ENCODE peak calls at places on chromosome 19, in seven cellular contexts. I is breast epithelium; A is tibial nerve; F is kidney epithelial cell; C is cardiac muscle cell; M is gastrocnemius medialis; T is CD8-positive, alpha-beta T cell. Q is an unnamed sample. For H3K36me3 and H3K27me3, the result is how much of the 10 kb centered on the place peaks cover.

GRCh38 chr19:16340092-16340491 is 15.5 kb downstream of the KLF2 start:
- DNase-seq in T (no peak), A (no peak), I (no peak), M (no peak), C (no peak), F (no peak), Q (no peak)

GRCh38 chr19:48841571-48841970 is 5.3 kb upstream of the HSD17B14 start:
- DNase-seq in T (no peak), I (no peak), M (no peak), A (no peak), F (no peak), C (no peak), Q (no peak)

GRCh38 chr19:11479470-11480080 is 1.3 kb downstream of the ELAVL3 start:
- DNase-seq in T (no peak), A (no peak), C (peak), M (no peak), F (no peak), I (no peak), Q (peak)

GRCh38 chr19:17406039-17406886 is 833 bp upstream of the BST2 start:
- DNase-seq in I (no peak), A (no peak), T (no peak), C (no peak), F (no peak), M (no peak), Q (peak)

GRCh38 chr19:10831980-10832658 is 3.9 kb downstream of the TMED1 start:
- DNase-seq in T (no peak), I (no peak), C (no peak), M (no peak), A (no peak), F (no peak), Q (peak)

GRCh38 chr19:35138305-35138799 is 272 bp upstream of the FXYD1 start:
- DNase-seq in M (peak), F (no peak), I (no peak), A (no peak), C (peak), T (no peak), Q (peak)

GRCh38 chr19:57816652-57817051 is 1.9 kb upstream of the ZNF552 start:
- DNase-seq in A (no peak), M (no peak), C (no peak), I (no peak), F (no peak), T (no peak), Q (no peak)

GRCh38 chr19:50711805-50712204 is 7.8 kb downstream of the SHANK1 start:
- DNase-seq in T (no peak), A (no peak), F (no peak), I (no peak), M (no peak), C (no peak), Q (peak)

GRCh38 chr19:50728084-50728737 is 5.0 kb downstream of the CLEC11A start:
- DNase-seq in C (peak), F (peak), T (peak), I (peak), A (peak), M (peak), Q (peak)

GRCh38 chr19:49145485-49146407 is 9.4 kb downstream of the HRC start:
- DNase-seq in M (peak), F (no peak), C (peak), I (peak), A (peak), T (peak), Q (peak)

GRCh38 chr19:18205180-18205915 is 1.5 kb upstream of the RAB3A start:
- DNase-seq in A (peak), T (no peak), M (peak), F (no peak), I (peak), C (peak), Q (peak)

GRCh38 chr19:54916822-54917221 is 10.9 kb downstream of the NCR1 start:
- DNase-seq in F (no peak), T (no peak), C (no peak), A (no peak), I (no peak), M (no peak), Q (no peak)

GRCh38 chr19:4744451-4745170 is 21.0 kb upstream of the DPP9 start:
- DNase-seq in F (no peak), C (no peak), A (peak), M (peak), T (no peak), I (peak), Q (no peak)

GRCh38 chr19:10701955-10702307 is 692 bp downstream of the QTRT1 start:
- DNase-seq in I (no peak), F (no peak), C (peak), T (no peak), A (no peak), M (no peak), Q (peak)

GRCh38 chr19:17739121-17739875 is 12.0 kb upstream of the FCHO1 start:
- DNase-seq in T (no peak), I (no peak), A (no peak), F (no peak), M (no peak), C (no peak), Q (peak)

DNA sequence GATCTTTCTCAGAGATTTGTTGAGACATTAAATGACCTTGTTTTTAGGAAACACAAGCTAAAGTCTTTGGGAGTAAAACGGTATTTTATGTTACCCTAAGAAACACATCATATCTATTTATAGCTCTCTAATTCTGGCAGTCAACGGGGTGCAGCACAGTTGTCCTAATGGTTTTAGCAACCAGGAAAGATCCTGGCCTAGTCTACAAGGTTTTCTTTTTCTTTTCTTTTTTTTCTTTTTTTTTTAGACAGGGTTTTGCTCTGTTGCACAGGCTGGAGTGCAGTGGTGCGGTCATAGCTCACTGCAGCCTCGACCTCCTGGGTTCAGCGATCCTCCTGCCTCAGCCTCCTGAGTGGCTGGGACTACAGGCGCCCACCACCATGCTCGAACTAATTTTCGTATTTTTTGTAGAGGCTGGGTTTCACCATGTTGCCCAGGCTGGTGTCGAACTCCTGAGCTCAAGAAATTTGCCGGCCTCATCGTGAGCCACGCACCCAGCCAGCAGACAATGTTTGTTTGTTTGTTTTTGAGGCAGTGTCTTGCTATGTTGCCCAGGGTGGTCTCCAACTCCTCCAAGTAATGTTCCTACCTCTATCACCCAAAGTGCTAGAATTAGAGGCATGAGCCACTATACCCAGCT is 759 bp upstream of the COX7A1 start:
- DNase-seq in C (no peak), M (no peak), T (no peak), A (no peak), I (no peak), F (no peak), Q (no peak)
- H3K4me3 ChIP-seq in C (no peak), M (peak), T (no peak), A (peak), I (peak), F (no peak), Q (peak)

GRCh38 chr19:27793128-27793643 is 1419.8 kb downstream of the UQCRFS1 start:
- DNase-seq in T (peak), A (peak), F (peak), I (peak), M (peak), C (peak), Q (peak)

GRCh38 chr19:27793644-27794443 is 1419.1 kb downstream of the UQCRFS1 start:
- DNase-seq in C (peak), A (peak), I (peak), T (peak), M (peak), F (peak), Q (peak)

GRCh38 chr19:27795369-27795768 is 1417.6 kb downstream of the UQCRFS1 start:
- DNase-seq in T (no peak), M (no peak), I (no peak), A (no peak), F (no peak), C (no peak), Q (no peak)

GRCh38 chr19:27796073-27796472 is 1416.9 kb downstream of the UQCRFS1 start:
- DNase-seq in T (no peak), C (no peak), M (no peak), A (no peak), I (no peak), F (no peak), Q (no peak)

GRCh38 chr19:27794444-27795042 is 1418.4 kb downstream of the UQCRFS1 start:
- DNase-seq in I (no peak), T (no peak), C (peak), F (peak), A (no peak), M (no peak), Q (peak)
- H3K36me3 ChIP-seq in I (under half), T (under half), C (under half), F (under half), A (under half), M (under half), Q (under half)

DNA sequence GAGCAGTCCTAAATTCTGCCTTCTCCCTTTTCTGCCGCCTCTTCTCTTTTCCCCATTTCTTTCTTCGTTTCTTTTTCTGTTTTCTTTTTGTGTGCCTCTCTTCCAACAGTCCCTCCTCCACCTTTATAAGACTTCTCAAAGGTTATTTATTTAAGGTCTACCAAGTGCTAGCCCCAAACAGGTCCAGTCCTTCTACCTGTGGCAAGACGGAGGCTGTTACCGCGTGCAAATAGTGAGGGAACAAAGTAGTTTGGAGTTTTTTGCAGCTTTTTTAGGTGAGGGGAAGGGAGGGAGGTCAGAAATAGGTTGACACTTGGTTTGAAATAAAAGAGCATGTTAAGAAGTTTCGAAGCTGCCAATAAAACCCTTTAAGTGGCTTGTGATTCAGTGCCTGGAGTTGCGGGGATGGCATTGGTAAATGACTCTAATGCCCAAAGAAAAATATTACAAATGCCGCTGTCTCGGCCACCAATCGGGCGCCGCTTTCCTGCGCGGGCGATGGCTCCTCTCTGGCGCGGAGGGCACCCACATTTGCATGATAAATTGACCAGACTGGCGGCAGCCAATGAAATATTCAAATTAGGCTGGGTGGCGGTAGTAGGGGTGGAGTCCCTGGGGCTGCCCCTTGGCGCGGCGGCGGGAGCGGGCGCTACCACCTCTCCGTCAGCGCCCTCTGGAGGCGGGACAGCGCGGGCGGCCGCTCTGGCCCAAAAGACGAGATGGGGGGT is 7.5 kb upstream of the TSHZ3 start:
- DNase-seq in F (no peak), M (no peak), T (no peak), A (no peak), I (no peak), C (peak), Q (peak)
- H3K27me3 ChIP-seq in F (half or more), M (under half), T (half or more), A (half or more), I (under half), C (half or more), Q (half or more)

DNA sequence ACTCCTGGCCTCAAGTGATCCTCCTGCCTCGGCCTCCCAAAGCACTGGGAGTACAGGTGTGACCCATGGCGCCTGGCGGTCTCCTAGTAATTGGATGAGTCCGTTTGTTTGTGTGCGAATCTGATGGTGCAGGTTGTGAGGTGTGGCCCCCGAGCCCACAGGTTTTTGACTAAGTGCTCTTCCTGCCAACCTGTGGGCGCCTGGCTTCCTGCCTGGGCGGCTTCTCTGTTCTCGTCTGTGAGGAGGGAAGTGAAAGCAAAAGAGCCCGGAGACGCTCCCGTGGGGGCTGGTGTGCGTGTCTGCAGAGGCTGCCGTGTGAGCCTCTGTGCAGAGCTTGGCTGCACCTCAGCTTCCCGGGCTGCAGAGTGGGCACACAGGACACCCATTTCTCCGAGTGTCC is 10.0 kb downstream of the ARHGAP45 start:
- DNase-seq in A (no peak), F (no peak), M (peak), C (no peak), I (peak), T (peak), Q (no peak)
- H3K4me3 ChIP-seq in A (no peak), F (no peak), M (no peak), C (no peak), I (peak), T (peak), Q (no peak)

GRCh38 chr19:19495614-19496603 is 19.4 kb downstream of the TSSK6 start:
- DNase-seq in M (no peak), T (no peak), A (no peak), F (no peak), C (no peak), I (no peak), Q (peak)
- H3K36me3 ChIP-seq in M (under half), T (half or more), A (half or more), F (under half), C (under half), I (under half), Q (under half)

GRCh38 chr19:43799502-43800142 is 2.6 kb downstream of the LYPD5 start:
- DNase-seq in C (no peak), I (no peak), M (no peak), T (no peak), F (no peak), A (no peak), Q (peak)
- H3K27me3 ChIP-seq in C (half or more), I (under half), M (under half), T (under half), F (under half), A (under half), Q (under half)

DNA sequence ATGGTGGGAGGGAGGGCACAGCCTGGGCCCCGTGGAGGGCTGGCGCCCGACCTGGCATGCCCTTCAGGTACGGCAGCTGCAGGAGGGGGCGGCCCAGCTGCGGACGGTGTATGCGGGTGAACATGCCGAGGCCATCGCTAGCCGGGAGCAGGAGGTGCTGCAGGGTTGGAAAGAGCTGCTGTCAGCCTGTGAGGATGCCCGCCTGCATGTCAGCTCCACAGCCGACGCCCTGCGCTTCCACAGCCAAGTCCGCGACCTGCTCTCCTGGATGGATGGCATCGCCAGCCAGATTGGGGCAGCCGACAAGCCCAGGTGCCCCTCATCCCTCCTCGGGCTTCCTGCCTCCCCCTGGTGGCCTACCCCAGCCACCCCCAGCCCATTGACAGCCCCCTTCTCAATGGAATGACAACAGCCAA is 16.6 kb upstream of the SHKBP1 start:
- DNase-seq in T (no peak), I (no peak), F (no peak), A (no peak), M (no peak), C (no peak), Q (peak)
- H3K4me3 ChIP-seq in T (no peak), I (no peak), F (no peak), A (no peak), M (no peak), C (no peak), Q (no peak)

DNA sequence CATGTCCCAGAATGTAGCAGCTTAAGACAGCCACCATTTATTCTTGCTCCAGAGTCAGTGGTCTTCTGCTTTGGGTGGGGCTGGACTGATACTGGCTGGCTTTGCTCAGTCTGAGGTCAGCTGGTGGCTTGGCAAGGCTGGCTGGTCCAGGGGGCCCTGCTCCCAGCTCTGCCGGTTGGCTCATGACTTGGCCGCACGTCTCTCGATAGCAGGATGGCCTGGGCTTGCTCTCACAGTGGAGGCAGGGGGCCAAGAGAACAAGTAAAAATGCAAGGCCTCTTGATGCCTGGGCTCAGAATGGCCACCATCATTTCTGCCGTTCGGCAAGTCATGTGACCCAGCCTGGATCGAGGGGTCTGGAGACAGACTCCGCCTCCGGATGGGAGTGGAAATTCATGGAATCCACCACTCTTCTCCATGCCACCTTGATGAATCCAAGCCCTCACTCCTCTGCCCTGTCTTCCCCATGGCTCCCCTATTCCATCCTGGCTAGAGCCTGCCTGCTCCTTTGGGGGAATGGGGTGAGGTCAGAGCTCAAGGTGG is 13.1 kb downstream of the ACTMAP start:
- DNase-seq in I (no peak), M (no peak), F (no peak), C (no peak), T (no peak), A (no peak), Q (peak)
- H3K36me3 ChIP-seq in I (under half), M (under half), F (under half), C (under half), T (under half), A (half or more), Q (under half)

GRCh38 chr19:30479231-30479630 is 107.0 kb downstream of the ZNF536 start:
- DNase-seq in I (peak), F (no peak), M (no peak), C (no peak), A (no peak), T (no peak), Q (no peak)

GRCh38 chr19:30473334-30473867 is 101.2 kb downstream of the ZNF536 start:
- DNase-seq in F (no peak), I (no peak), T (no peak), M (no peak), A (no peak), C (no peak), Q (no peak)

GRCh38 chr19:30480097-30480496 is 107.9 kb downstream of the ZNF536 start:
- DNase-seq in A (no peak), F (no peak), M (no peak), C (no peak), I (no peak), T (no peak), Q (no peak)

GRCh38 chr19:30479657-30480056 is 107.5 kb downstream of the ZNF536 start:
- DNase-seq in M (no peak), T (no peak), I (no peak), F (no peak), A (no peak), C (no peak), Q (no peak)

DNA sequence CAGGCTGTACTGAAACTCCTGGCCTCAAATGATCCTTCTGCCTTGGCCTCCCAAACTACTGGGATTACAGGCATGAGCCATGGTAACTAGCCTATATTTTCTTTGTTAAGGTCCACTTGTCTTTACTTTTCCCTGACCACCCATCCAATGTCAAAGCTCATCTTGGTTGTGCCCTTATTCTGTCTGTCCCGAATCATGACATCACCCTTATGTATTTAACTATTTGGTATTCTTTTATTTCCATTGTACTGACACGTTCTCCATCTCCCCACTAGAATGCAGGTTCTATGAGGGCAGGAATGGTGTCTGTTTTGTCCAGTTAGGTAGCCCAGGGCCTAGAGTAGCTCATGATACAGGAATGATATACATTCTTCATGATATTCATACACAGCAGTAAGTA is 104.8 kb downstream of the ZNF536 start:
- DNase-seq in C (no peak), A (no peak), I (no peak), F (no peak), M (no peak), T (no peak), Q (no peak)
- H3K27me3 ChIP-seq in C (under half), A (under half), I (under half), F (under half), M (under half), T (under half), Q (under half)

DNA sequence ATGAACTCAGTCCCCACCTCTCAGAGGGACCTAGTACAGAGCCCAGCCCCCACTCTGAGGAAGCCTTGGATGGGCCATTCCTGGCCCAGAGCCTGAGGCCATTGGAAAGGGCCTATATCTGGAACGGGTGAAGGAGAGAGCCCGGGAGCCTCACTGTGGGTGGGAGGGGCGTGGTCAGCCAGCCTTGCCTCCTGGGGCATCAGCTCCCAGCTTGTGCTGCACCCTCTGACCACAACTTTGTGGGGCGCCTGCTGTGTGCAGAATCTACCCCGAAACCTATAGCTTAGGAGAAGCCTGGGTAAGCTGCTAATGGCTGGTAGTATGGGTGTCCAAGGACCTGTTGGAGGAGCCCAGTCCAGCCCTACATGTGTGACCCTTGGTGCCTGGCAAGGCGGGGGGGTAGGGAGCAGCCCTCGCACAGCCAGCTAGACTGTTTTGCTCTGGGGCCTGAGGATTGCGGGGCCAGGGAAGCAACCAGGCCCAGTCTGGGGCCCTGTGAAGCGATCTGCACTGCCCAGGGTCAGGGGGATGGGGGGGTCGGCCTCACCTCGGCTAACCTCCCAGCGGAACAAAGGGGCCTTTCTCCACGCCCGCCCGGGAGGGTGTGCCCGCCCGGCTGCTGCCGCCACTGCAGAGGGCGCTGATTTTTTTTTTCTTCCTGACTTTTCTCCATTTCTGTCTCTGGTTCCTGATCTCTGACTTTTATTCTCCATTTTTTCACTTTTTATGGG is 42.3 kb downstream of the LYL1 start:
- DNase-seq in T (no peak), F (no peak), C (no peak), A (no peak), I (no peak), M (no peak), Q (peak)
- H3K4me3 ChIP-seq in T (peak), F (no peak), C (no peak), A (peak), I (peak), M (peak), Q (peak)